ENCODE peak calls at places on chromosomes 7 and 10, in seven cellular contexts. M, L, Z, C, X, O and S are unnamed samples.

GRCh38 chr10:17669185-17669872 is 25.4 kb downstream of the STAM start:
- DNase-seq in M (no peak), X (no peak), L (no peak), Z (no peak), C (no peak), O (no peak), S (no peak)

GRCh38 chr10:62083413-62083794 is 181.9 kb downstream of the ARID5B start:
- DNase-seq in X (no peak), L (no peak), C (peak; percentile 45), Z (no peak), M (no peak), O (no peak), S (no peak)

GRCh38 chr7:43591551-43592180 is 8.8 kb downstream of the STK17A start:
- DNase-seq in Z (no peak), O (no peak), L (no peak), X (no peak), M (no peak), C (no peak), S (no peak)

GRCh38 chr7:76000566-76000965 is 6.2 kb upstream of the TMEM120A start:
- DNase-seq in C (no peak), M (no peak), O (peak; percentile 59), L (no peak), Z (no peak), X (no peak), S (no peak)

GRCh38 chr7:6536262-6536770 is 14.9 kb downstream of the GRID2IP start:
- DNase-seq in X (no peak), M (no peak), L (no peak), Z (no peak), C (no peak), O (no peak), S (no peak)

GRCh38 chr7:101558742-101559325 is 70.3 kb downstream of the MYL10 start:
- DNase-seq in L (peak; percentile 60), O (peak; percentile 5), Z (peak; percentile 8), C (no peak), M (no peak), X (no peak), S (no peak)

GRCh38 chr7:24980695-24981543 is 941 bp upstream of the OSBPL3 start:
- DNase-seq in C (peak; percentile 38), X (no peak), O (peak; percentile 67), Z (peak; percentile 22), M (peak; percentile 34), L (peak; percentile 81), S (peak; percentile 51)

GRCh38 chr7:98399903-98400537 is 870 bp downstream of the BAIAP2L1 start:
- DNase-seq in X (no peak), Z (no peak), L (no peak), C (no peak), O (no peak), M (peak; percentile 49), S (no peak)

GRCh38 chr10:11882646-11883375 is 59.7 kb downstream of the PROSER2 start:
- DNase-seq in L (no peak), M (no peak), X (no peak), Z (no peak), O (peak; percentile 4), C (no peak), S (no peak)

GRCh38 chr10:17802966-17803365 is 6.2 kb upstream of the MRC1 start:
- DNase-seq in C (no peak), O (no peak), X (no peak), M (no peak), Z (no peak), L (no peak), S (no peak)

GRCh38 chr10:35192645-35193249 is 66.1 kb downstream of the CREM start:
- DNase-seq in C (no peak), Z (no peak), L (no peak), M (no peak), X (no peak), O (no peak), S (no peak)

GRCh38 chr10:13328126-13328525 is 20.0 kb downstream of the SEPHS1 start:
- DNase-seq in C (no peak), L (no peak), M (no peak), O (no peak), Z (no peak), X (no peak), S (no peak)

GRCh38 chr7:11754933-11755332 is 77.1 kb downstream of the THSD7A start:
- DNase-seq in M (no peak), Z (no peak), O (no peak), X (no peak), C (no peak), L (no peak), S (no peak)

GRCh38 chr7:116443101-116443523 is 56.4 kb upstream of the CAV2 start:
- DNase-seq in L (no peak), Z (no peak), C (no peak), O (no peak), M (peak; percentile 93), X (no peak), S (no peak)

GRCh38 chr7:116443646-116444045 is 55.9 kb upstream of the CAV2 start:
- DNase-seq in L (no peak), M (no peak), O (no peak), Z (no peak), X (no peak), C (no peak), S (no peak)

GRCh38 chr7:116439005-116439404 is 60.5 kb upstream of the CAV2 start:
- DNase-seq in X (no peak), C (no peak), O (no peak), Z (no peak), M (no peak), L (no peak), S (no peak)

GRCh38 chr7:116439856-116440549 is 59.5 kb upstream of the CAV2 start:
- DNase-seq in L (no peak), M (no peak), X (no peak), C (no peak), Z (no peak), O (no peak), S (no peak)

GRCh38 chr7:116441534-116441933 is 58.0 kb upstream of the CAV2 start:
- DNase-seq in M (no peak), X (no peak), C (no peak), Z (no peak), O (no peak), L (no peak), S (no peak)
- TF ChIP-seq POLR2A in M (no peak), X (no peak), C (no peak), Z (no peak), O (no peak), L (no peak), S (no peak)

GRCh38 chr7:74503061-74503460 is 49.4 kb downstream of the GTF2IRD1 start:
- DNase-seq in O (no peak), X (no peak), M (no peak), Z (no peak), L (no peak), C (no peak), S (peak; percentile 41)

GRCh38 chr7:74503943-74504342 is 50.2 kb downstream of the GTF2IRD1 start:
- DNase-seq in L (no peak), Z (no peak), O (no peak), C (no peak), X (no peak), M (no peak), S (no peak)

GRCh38 chr7:74499835-74500388 is 46.2 kb downstream of the GTF2IRD1 start:
- DNase-seq in Z (no peak), X (no peak), C (no peak), L (no peak), M (no peak), O (no peak), S (no peak)

GRCh38 chr7:74501298-74501697 is 47.6 kb downstream of the GTF2IRD1 start:
- DNase-seq in X (peak; percentile 70), O (peak; percentile 87), M (no peak), L (no peak), Z (no peak), C (no peak), S (peak; percentile 88)

GRCh38 chr7:74502216-74502891 is 48.6 kb downstream of the GTF2IRD1 start:
- DNase-seq in X (peak; percentile 83), O (peak; percentile 91), M (no peak), Z (no peak), L (no peak), C (no peak), S (peak; percentile 82)
- TF ChIP-seq CTCF in X (no peak), O (no peak), M (no peak), Z (no peak), L (no peak), C (no peak), S (no peak)

GRCh38 chr7:95725170-95725569 is 47.2 kb upstream of the DYNC1I1 start:
- DNase-seq in X (no peak), O (no peak), L (no peak), M (peak; percentile 5), C (no peak), Z (no peak), S (no peak)

GRCh38 chr7:95718556-95719410 is 53.6 kb upstream of the DYNC1I1 start:
- DNase-seq in Z (no peak), M (peak; percentile 30), O (no peak), C (no peak), X (no peak), L (no peak), S (no peak)

DNA sequence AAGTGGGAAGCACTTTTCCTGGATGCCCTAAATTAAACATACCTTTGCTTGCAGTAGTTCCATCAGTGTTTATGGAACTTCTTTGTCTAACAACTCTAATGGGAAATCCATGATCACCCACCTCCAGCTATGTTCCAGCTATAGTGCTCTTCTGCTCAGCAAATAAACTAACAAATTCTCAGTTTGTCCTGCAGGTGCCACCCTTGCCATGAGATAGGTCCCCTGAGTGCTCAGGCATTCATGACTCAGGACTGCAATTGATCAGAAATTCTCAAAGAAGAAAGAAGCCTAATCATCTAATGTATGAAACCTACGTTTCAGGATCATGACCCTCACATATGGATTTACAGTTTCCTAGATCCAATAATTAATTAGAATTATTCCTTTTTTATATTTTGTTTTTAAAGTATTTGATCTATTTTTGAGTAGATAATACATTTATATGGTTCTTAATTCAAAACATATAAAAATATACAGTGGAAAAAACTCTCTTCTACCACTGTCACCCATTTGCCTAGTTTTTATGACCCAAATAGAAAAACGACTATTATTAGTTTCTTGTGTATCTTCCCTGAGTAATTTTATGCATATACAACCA is 48.7 kb upstream of the DYNC1I1 start:
- DNase-seq in M (peak; percentile 65), Z (no peak), O (no peak), C (peak; percentile 45), L (no peak), X (peak; percentile 17), S (no peak)
- TF ChIP-seq POLR2A in M (no peak), Z (no peak), O (no peak), C (no peak), L (no peak), X (no peak), S (no peak)

DNA sequence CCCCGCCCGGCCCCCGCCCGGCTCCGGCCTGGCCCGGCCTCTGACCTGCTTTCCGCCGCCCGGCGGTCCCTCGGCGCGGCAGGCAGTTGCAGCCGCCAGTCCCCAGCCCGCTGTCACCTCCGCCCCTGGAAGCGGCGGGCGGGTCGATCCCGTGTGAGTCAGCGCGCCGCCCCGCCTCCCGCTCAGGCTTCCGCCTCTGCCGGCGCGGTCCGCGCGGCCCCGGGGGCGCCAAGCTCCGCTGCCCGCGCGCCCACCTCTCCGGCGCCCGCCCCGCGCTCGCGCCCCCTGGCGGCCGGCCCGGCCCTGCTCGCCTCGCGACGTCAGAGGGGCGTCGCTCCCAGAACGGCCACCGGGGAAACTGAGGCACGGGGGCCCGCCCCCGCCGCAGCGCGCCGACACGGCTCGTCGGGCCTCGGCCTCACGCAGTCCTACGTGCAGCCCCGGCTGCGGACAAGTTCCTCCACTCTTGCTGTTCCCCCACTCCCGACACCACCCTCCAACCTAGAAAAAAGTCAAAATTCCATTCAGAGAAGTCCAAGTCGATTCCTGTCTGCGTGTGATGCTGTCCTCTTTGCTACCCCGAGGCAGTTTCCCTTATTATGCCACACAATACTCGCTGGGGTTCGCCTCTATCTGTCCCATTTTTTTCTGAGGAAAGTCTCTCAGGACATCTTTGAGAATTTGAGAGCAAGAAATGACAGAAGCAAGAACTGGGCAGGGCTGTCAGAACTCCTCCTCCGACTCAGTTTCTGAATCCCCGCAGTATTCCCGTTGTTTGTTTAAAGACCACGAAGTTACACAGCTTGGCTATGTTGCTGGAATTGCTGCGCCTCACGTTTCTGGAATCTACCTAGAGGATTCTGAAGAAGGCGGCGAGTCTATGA is at the start of gene DNMBP:
- DNase-seq in O (peak; percentile 91), C (peak; percentile 86), M (peak; percentile 82), L (peak; percentile 87), Z (peak; percentile 78), X (peak; percentile 70), S (peak; percentile 83)
- TF ChIP-seq CTCF in O (peak; percentile 55), C (no peak), M (peak; percentile 90), L (peak; percentile 44), Z (peak; percentile 42), X (peak; percentile 58), S (no peak)